ENCODE peak calls at places on chromosomes 13 and 19, in five cellular contexts. T is GM12878, W is K562, Q is HCT116, F is HepG2. S is an unnamed sample.

GRCh38 chr19:36489139-36489919 is at the start of gene ZNF566:
- DNase-seq in T (peak; percentile 92), W (peak; percentile 95), Q (peak; percentile 93), F (peak; percentile 96), S (peak; percentile 94)

GRCh38 chr19:607301-608154 is 17.8 kb downstream of the HCN2 start:
- DNase-seq in T (no peak), W (no peak), Q (no peak), F (no peak), S (no peak)

GRCh38 chr19:947707-948533 is 22.1 kb downstream of the ARID3A start:
- DNase-seq in T (peak; percentile 92), W (no peak), Q (no peak), F (no peak), S (no peak)

GRCh38 chr19:15871570-15871969 is 26.3 kb downstream of the CYP4F2 start:
- DNase-seq in T (no peak), W (peak; percentile 52), Q (peak; percentile 54), F (no peak), S (no peak)

GRCh38 chr13:30870049-30870884 is 35.8 kb upstream of the MEDAG start:
- DNase-seq in T (no peak), W (peak; percentile 81), Q (peak; percentile 79), F (no peak), S (no peak)

GRCh38 chr13:106381083-106381482 is 154.4 kb downstream of the EFNB2 start:
- DNase-seq in T (no peak), W (no peak), Q (no peak), F (no peak), S (no peak)

GRCh38 chr19:34265221-34265650 is 10.9 kb downstream of the GARRE1 start:
- DNase-seq in T (no peak), W (no peak), Q (no peak), F (no peak), S (no peak)

GRCh38 chr13:109745702-109746101 is 40.7 kb downstream of the IRS2 start:
- DNase-seq in T (no peak), W (peak; percentile 62), Q (no peak), F (no peak), S (no peak)

GRCh38 chr19:10927691-10928562 is 512 bp downstream of the YIPF2 start:
- DNase-seq in T (no peak), W (peak; percentile 32), Q (no peak), F (no peak), S (no peak)

GRCh38 chr13:93534181-93534700 is 307.6 kb downstream of the GPC6 start:
- DNase-seq in T (no peak), W (no peak), Q (no peak), F (no peak), S (no peak)

GRCh38 chr19:5166262-5166661 is 174.3 kb downstream of the PTPRS start:
- DNase-seq in T (no peak), W (no peak), Q (no peak), F (peak; percentile 66), S (no peak)

GRCh38 chr19:6674868-6675305 is 4.9 kb upstream of the TNFSF14 start:
- DNase-seq in T (peak; percentile 87), W (peak; percentile 90), Q (no peak), F (no peak), S (no peak)

GRCh38 chr13:45833663-45834062 is 17.9 kb downstream of the SIAH3 start:
- DNase-seq in T (no peak), W (no peak), Q (peak; percentile 13), F (no peak), S (no peak)

GRCh38 chr13:112587359-112587766 is 590 bp downstream of the TUBGCP3 start:
- DNase-seq in T (no peak), W (peak; percentile 87), Q (peak; percentile 18), F (peak; percentile 72), S (peak; percentile 95)

GRCh38 chr13:94800423-94800822 is 88.1 kb upstream of the SOX21 start:
- DNase-seq in T (no peak), W (no peak), Q (no peak), F (no peak), S (no peak)

GRCh38 chr19:10565028-10565566 is 713 bp downstream of the KRI1 start:
- DNase-seq in T (no peak), W (peak; percentile 84), Q (no peak), F (no peak), S (peak; percentile 76)

GRCh38 chr13:25037057-25037813 is 58.7 kb upstream of the PABPC3 start:
- DNase-seq in T (no peak), W (peak; percentile 66), Q (peak; percentile 55), F (peak; percentile 52), S (peak; percentile 62)

GRCh38 chr19:7739801-7740659 is 7.3 kb downstream of the CD209 start:
- DNase-seq in T (no peak), W (no peak), Q (no peak), F (no peak), S (no peak)

GRCh38 chr13:29143864-29144263 is 323.7 kb downstream of the MTUS2 start:
- DNase-seq in T (no peak), W (no peak), Q (no peak), F (no peak), S (no peak)

GRCh38 chr19:5214902-5215301 is 125.7 kb downstream of the PTPRS start:
- DNase-seq in T (no peak), W (no peak), Q (no peak), F (no peak), S (no peak)

GRCh38 chr13:22915442-22916082 is 265.2 kb upstream of the SGCG start:
- DNase-seq in T (no peak), W (peak; percentile 38), Q (peak; percentile 22), F (no peak), S (peak; percentile 55)

GRCh38 chr13:110006304-110006703 is 219.9 kb upstream of the IRS2 start:
- DNase-seq in T (no peak), W (no peak), Q (peak; percentile 62), F (no peak), S (no peak)

GRCh38 chr13:66951426-66951825 is 278.7 kb downstream of the PCDH9 start:
- DNase-seq in T (no peak), W (no peak), Q (no peak), F (no peak), S (no peak)

GRCh38 chr19:31413353-31413752 is 64.1 kb upstream of the TSHZ3 start:
- DNase-seq in T (no peak), W (no peak), Q (no peak), F (no peak), S (no peak)

GRCh38 chr19:33998302-33998701 is 174.0 kb upstream of the LSM14A start:
- DNase-seq in T (no peak), W (no peak), Q (no peak), F (no peak), S (peak; percentile 20)

GRCh38 chr13:79709526-79709925 is 228.6 kb downstream of the NDFIP2 start:
- DNase-seq in T (no peak), W (no peak), Q (no peak), F (no peak), S (no peak)

GRCh38 chr13:49220035-49220855 is at the start of gene MLNR:
- DNase-seq in T (no peak), W (peak; percentile 23), Q (no peak), F (peak; percentile 39), S (peak; percentile 86)

GRCh38 chr19:47229674-47230121 is 1.3 kb downstream of the BBC3 start:
- DNase-seq in T (no peak), W (peak; percentile 47), Q (no peak), F (no peak), S (peak; percentile 26)

GRCh38 chr13:97726664-97727235 is 226.7 kb upstream of the IPO5 start:
- DNase-seq in T (no peak), W (no peak), Q (no peak), F (no peak), S (no peak)

GRCh38 chr19:4015705-4016402 is 8.3 kb downstream of the PIAS4 start:
- DNase-seq in T (no peak), W (no peak), Q (no peak), F (no peak), S (peak; percentile 83)
- TF ChIP-seq ZBTB33 in T (no peak), W (no peak), Q (no peak), F (no peak), S (no peak)

DNA sequence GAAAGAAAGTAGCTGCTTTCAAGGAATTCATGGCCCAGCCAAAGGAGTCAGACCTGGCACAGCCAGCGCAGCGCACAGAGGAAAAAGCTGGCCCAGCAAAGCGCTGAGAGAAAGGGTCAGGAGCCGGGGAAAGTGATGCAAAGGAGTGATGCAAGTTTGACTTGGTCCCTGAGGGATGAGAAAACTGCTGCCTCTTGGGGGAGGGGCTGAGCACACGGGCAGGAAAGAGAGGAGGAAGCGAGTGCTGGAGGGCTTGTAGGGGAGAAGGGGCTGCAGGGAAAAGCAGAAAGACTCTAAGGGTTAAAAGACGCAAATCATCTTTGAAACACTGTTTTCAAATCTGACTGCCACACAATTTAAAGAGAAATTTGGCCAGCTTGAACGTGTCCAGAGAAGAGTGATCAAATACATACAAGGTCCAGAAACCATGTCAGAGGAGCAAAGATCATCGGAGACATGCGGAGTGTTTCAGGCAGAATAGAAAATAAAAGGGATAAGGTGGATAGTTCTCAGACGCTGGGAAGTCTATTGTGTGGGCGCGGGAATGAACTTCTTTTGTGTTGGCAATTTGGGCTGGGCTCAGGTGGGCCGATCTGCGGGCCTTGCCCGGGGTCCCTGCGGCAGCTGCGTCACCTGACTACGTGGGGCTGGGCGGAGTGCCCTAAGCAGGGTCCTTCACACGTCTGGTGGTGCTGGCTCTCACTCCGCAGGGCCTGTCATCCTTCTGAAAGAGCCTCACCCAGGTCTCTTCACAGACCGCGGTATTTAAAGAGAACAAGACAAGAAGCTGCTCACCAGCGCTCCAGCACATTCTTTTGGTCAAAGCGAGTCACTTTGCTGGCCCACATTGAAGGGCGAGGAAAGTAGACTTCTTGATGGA is 18.1 kb downstream of the N4BP2L1 start:
- DNase-seq in T (no peak), W (no peak), Q (no peak), F (no peak), S (no peak)
- TF ChIP-seq JUND in T (no peak), W (no peak), Q (no peak), F (no peak), S (no peak)

GRCh38 chr19:21751379-21751778 is 16.0 kb downstream of the ZNF100 start:
- DNase-seq in T (no peak), W (no peak), Q (no peak), F (peak; percentile 1), S (no peak)
- TF ChIP-seq ZBTB33 in T (no peak), W (no peak), Q (no peak), F (no peak), S (no peak)

GRCh38 chr13:77136902-77137420 is 110.0 kb upstream of the FBXL3 start:
- DNase-seq in T (no peak), W (no peak), Q (no peak), F (no peak), S (no peak)

GRCh38 chr13:77143325-77143907 is 116.5 kb upstream of the FBXL3 start:
- DNase-seq in T (no peak), W (no peak), Q (no peak), F (peak; percentile 58), S (no peak)

GRCh38 chr13:77139311-77139710 is 112.4 kb upstream of the FBXL3 start:
- DNase-seq in T (no peak), W (no peak), Q (no peak), F (no peak), S (no peak)

GRCh38 chr13:77138813-77139212 is 111.9 kb upstream of the FBXL3 start:
- DNase-seq in T (no peak), W (no peak), Q (no peak), F (no peak), S (no peak)
- TF ChIP-seq JUND in T (no peak), W (no peak), Q (no peak), F (no peak), S (no peak)

DNA sequence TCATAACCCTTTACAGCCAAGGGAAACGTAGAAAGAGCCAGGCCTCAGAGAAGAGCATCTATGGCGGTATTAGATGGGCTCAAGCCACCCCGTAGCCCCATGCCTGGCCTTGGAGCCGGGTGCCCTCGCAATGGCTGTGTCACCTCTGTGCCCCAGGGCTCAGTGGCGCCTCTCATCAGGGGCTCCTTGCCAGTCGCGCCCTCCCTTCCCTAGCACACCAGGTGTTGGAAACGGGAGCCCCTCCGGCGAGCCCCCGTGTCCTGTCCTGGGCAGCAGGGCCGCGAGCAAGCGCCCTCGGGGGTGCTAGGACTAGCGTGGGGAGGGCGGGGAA is 453 bp downstream of the ZNF256 start:
- DNase-seq in T (no peak), W (no peak), Q (no peak), F (no peak), S (no peak)
- TF ChIP-seq ZBTB33 in T (no peak), W (no peak), Q (no peak), F (no peak), S (no peak)

S was measured in SK-N-SH.